ENCODE peak calls at places on chromosomes 7 and 10, in five cellular contexts. A is GM12865, R is HFF-Myc, Y is fibroblast of pulmonary artery, T is PC-3. Z is an unnamed sample.
A peak's percentile ranks its signal among the peaks of the same experiment; 100 is the strongest.

GRCh38 chr7:73341877-73342276 is 13.9 kb downstream of the FKBP6 start:
- DNase-seq in T (peak; percentile 32), R (peak; percentile 56), A (peak; percentile 39), Y (peak; percentile 78), Z (peak; percentile 96)

GRCh38 chr10:30542001-30542861 is 87.3 kb downstream of the LYZL2 start:
- DNase-seq in Y (no peak), R (no peak), A (peak; percentile 61), T (no peak), Z (no peak)

GRCh38 chr7:132424821-132425739 is 151.2 kb downstream of the PLXNA4 start:
- DNase-seq in Y (no peak), R (no peak), T (no peak), A (no peak), Z (no peak)

GRCh38 chr10:102781089-102781920 is 37.6 kb downstream of the WBP1L start:
- DNase-seq in R (no peak), Y (peak; percentile 58), A (no peak), T (no peak), Z (no peak)

GRCh38 chr7:33814958-33815735 is 90.2 kb upstream of the BMPER start:
- DNase-seq in Y (no peak), A (no peak), R (no peak), T (no peak), Z (no peak)

GRCh38 chr7:150428671-150429451 is 21.6 kb upstream of the GIMAP8 start:
- DNase-seq in A (peak; percentile 69), T (peak; percentile 94), R (peak; percentile 98), Y (peak; percentile 76), Z (no peak)

GRCh38 chr10:71706216-71707121 is 13.1 kb downstream of the C10orf105 start:
- DNase-seq in A (no peak), Y (no peak), T (no peak), R (no peak), Z (no peak)

GRCh38 chr10:119039161-119039560 is 9.6 kb downstream of the NANOS1 start:
- DNase-seq in T (no peak), A (no peak), R (no peak), Y (no peak), Z (no peak)

GRCh38 chr10:13920031-13920430 is 333.3 kb downstream of the PRPF18 start:
- DNase-seq in Y (peak; percentile 51), T (no peak), R (no peak), A (no peak), Z (no peak)

GRCh38 chr7:105830405-105831218 is 45.8 kb downstream of the ATXN7L1 start:
- DNase-seq in R (peak; percentile 94), T (peak; percentile 99), Y (peak; percentile 93), A (no peak), Z (peak; percentile 88)

GRCh38 chr7:73338321-73338720 is 10.4 kb downstream of the FKBP6 start:
- DNase-seq in A (no peak), R (no peak), T (no peak), Y (peak; percentile 83), Z (no peak)

GRCh38 chr10:104128214-104128613 is 6.2 kb downstream of the SFR1 start:
- DNase-seq in A (no peak), Y (peak; percentile 35), R (no peak), T (peak; percentile 60), Z (no peak)

GRCh38 chr10:35324196-35324595 is 12.1 kb upstream of the CCNY start:
- DNase-seq in A (no peak), R (no peak), Y (no peak), T (peak; percentile 70), Z (peak; percentile 81)

GRCh38 chr10:122449153-122449552 is 5.3 kb upstream of the ARMS2 start:
- DNase-seq in T (no peak), A (no peak), R (no peak), Y (no peak), Z (no peak)

GRCh38 chr10:113038183-113038582 is 88.1 kb downstream of the TCF7L2 start:
- DNase-seq in T (no peak), Y (no peak), R (no peak), A (no peak), Z (no peak)

GRCh38 chr7:30175171-30175570 is 40.4 kb downstream of the MTURN start:
- DNase-seq in T (no peak), A (no peak), Y (no peak), R (no peak), Z (no peak)

GRCh38 chr7:30172451-30172850 is 37.7 kb downstream of the MTURN start:
- DNase-seq in A (no peak), R (no peak), Y (no peak), T (peak; percentile 52), Z (no peak)

GRCh38 chr7:30170460-30171197 is 35.8 kb downstream of the MTURN start:
- DNase-seq in R (no peak), Y (no peak), T (no peak), A (no peak), Z (no peak)

GRCh38 chr7:30171753-30172447 is 37.1 kb downstream of the MTURN start:
- DNase-seq in Y (no peak), A (no peak), T (peak; percentile 74), R (no peak), Z (no peak)

DNA sequence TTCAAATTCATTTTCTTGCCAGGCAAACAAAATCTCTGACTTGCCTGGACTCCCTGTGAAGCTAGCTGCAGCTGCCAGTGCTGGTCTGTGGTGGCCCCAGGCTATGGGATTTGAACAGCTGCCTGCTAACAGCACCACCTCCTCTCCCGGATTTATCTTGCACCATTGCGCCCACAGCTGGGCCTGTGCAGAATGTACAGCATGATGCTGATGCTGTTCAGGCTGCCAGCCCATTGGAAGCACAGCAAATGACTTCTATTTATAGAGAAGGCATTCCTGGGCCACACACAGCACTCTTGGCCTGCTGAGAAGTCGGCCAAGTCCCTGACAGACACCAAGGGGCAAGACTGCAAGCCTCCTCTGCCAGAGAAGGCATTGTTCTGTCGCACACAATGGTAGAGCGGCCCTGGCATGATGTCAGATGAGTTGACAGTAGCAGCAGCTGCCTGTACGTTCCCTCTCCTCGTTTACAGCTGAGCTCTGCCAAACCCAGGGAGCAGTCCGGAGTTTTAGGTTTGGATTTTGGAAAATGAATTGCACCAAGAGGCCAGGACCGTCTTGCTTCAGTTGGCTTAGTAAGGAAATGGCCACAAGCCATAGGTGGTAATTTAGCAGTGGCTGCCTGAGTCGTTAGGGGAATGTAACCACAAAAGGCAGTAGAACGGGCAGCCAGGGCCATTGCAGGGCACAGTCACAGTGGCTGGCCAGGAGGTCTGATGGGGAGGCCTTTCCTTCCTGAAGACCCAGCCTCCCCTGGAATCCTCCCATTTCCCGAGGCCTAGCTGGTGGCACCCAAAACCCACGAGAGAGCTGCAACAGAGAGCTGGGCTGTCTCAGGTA is 38.5 kb downstream of the MTURN start:
- DNase-seq in A (no peak), Y (peak; percentile 75), R (peak; percentile 84), T (peak; percentile 94), Z (peak; percentile 88)
- TF ChIP-seq CTCF in A (no peak), Y (peak; percentile 6), R (peak; percentile 37), T (peak; percentile 64), Z (peak; percentile 53)

GRCh38 chr7:99408347-99409191 is at the start of the genes BUD31 and PDAP1:
- DNase-seq in Y (peak; percentile 96), T (peak; percentile 87), R (peak; percentile 85), A (peak; percentile 96), Z (peak; percentile 95)
- TF ChIP-seq CTCF in Y (no peak), T (no peak), R (no peak), A (no peak), Z (no peak)

GRCh38 chr7:128378637-128379036 is 17.1 kb upstream of the PRRT4 start:
- DNase-seq in T (no peak), A (no peak), R (no peak), Y (no peak), Z (peak; percentile 59)

GRCh38 chr7:128379900-128380806 is 18.7 kb upstream of the PRRT4 start:
- DNase-seq in A (no peak), R (no peak), T (no peak), Y (no peak), Z (peak; percentile 39)

GRCh38 chr7:128383781-128384180 is 22.3 kb upstream of the PRRT4 start:
- DNase-seq in Y (no peak), A (no peak), T (peak; percentile 16), R (no peak), Z (peak; percentile 72)

GRCh38 chr7:128380807-128381130 is 19.3 kb upstream of the PRRT4 start:
- DNase-seq in T (no peak), Y (no peak), R (no peak), A (no peak), Z (peak; percentile 49)

DNA sequence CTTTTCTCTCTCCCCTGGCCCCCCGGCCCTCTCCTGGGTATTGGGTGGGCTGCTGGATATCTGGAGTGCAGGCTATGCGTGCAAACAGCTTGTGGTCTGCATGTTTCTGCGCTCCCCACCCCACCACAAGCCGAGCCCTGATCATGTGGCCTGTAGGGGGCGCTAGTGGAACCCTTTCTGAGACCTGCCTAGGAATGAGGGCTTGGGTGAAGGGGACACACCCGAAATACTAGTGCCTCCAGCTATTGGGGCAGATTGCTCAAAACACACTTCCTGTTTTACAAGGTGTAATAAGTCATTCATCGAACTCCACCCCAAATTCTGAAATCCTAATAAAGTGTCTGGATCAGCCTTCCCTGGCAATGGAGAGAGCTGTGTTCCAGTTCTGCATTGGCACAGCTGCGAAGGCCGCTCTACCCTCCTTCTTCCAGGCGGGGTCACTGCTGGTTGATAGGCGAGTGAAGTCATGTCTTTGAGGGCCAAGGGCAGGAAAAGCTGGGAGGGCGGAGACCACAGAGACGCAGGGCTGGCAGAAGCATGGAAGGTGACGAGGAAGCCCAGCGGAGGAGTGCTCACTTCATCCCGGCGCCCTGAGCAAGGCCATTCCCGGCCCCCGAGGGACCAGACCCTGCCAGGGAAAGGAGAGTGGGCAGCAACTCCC is 19.8 kb upstream of the PRRT4 start:
- DNase-seq in Y (no peak), R (no peak), T (peak; percentile 50), A (peak; percentile 36), Z (peak; percentile 72)
- TF ChIP-seq CTCF in Y (peak; percentile 48), R (peak; percentile 80), T (peak; percentile 77), A (peak; percentile 64), Z (peak; percentile 46)

GRCh38 chr7:91846436-91846835 is 34.1 kb downstream of the MTERF1 start:
- DNase-seq in A (no peak), T (no peak), R (no peak), Y (peak; percentile 11), Z (no peak)

GRCh38 chr7:91847881-91848599 is 32.5 kb downstream of the MTERF1 start:
- DNase-seq in A (no peak), R (no peak), T (no peak), Y (no peak), Z (no peak)

GRCh38 chr7:91850455-91850854 is 30.0 kb downstream of the MTERF1 start:
- DNase-seq in A (no peak), Y (peak; percentile 38), R (no peak), T (peak; percentile 94), Z (no peak)

GRCh38 chr7:91852263-91852741 is 28.2 kb downstream of the MTERF1 start:
- DNase-seq in R (no peak), A (peak; percentile 38), Y (peak; percentile 47), T (peak; percentile 64), Z (no peak)
- TF ChIP-seq CTCF in R (peak; percentile 23), A (peak; percentile 43), Y (peak; percentile 35), T (peak; percentile 68), Z (peak; percentile 40)

GRCh38 chr10:53161231-53161630 is 388.6 kb upstream of the MBL2 start:
- DNase-seq in T (no peak), R (no peak), Y (no peak), A (no peak), Z (no peak)

GRCh38 chr10:53162856-53163255 is 390.3 kb upstream of the MBL2 start:
- DNase-seq in Y (no peak), R (no peak), T (no peak), A (no peak), Z (no peak)

GRCh38 chr10:53166325-53166724 is 393.7 kb upstream of the MBL2 start:
- DNase-seq in A (peak; percentile 4), Y (no peak), R (no peak), T (no peak), Z (no peak)
- TF ChIP-seq CTCF in A (no peak), Y (no peak), R (no peak), T (no peak), Z (no peak)